ENCODE peak calls at places on chromosomes 3 and 15, in five cellular contexts. H, Z, F, D and Y are unnamed samples.

GRCh38 chr3:57544181-57545125 is at the start of gene DNAH12:
- ATAC-seq in F (peak), Z (no peak), D (no peak), H (no peak), Y (no peak)

GRCh38 chr3:1987983-1988382 is 110.7 kb upstream of the CNTN4 start:
- ATAC-seq in H (no peak), F (peak), Z (no peak), D (no peak), Y (no peak)

GRCh38 chr15:39396979-39397615 is 183.8 kb upstream of the THBS1 start:
- ATAC-seq in Z (no peak), H (no peak), D (no peak), F (peak), Y (no peak)

GRCh38 chr15:77642793-77643430 is 10.2 kb upstream of the LINGO1 start:
- ATAC-seq in Z (no peak), H (peak), F (no peak), D (no peak), Y (no peak)

GRCh38 chr3:60542981-60543380 is 708.3 kb downstream of the FHIT start:
- ATAC-seq in D (no peak), Z (no peak), H (no peak), F (no peak), Y (no peak)

GRCh38 chr3:174191895-174192294 is 667.2 kb upstream of the NAALADL2 start:
- ATAC-seq in F (no peak), H (no peak), Z (no peak), D (no peak), Y (no peak)

GRCh38 chr3:22373182-22373581 is 622.2 kb upstream of the ZNF385D start:
- ATAC-seq in F (no peak), H (no peak), D (no peak), Z (no peak), Y (no peak)

GRCh38 chr3:26068890-26069289 is 279.0 kb downstream of the OXSM start:
- ATAC-seq in D (no peak), Z (no peak), F (no peak), H (no peak), Y (no peak)

GRCh38 chr3:50111757-50112156 is 23.0 kb downstream of the RBM5 start:
- ATAC-seq in Z (no peak), F (no peak), H (no peak), D (no peak), Y (no peak)

GRCh38 chr3:107216711-107217110 is 160.5 kb upstream of the CCDC54 start:
- ATAC-seq in D (no peak), Z (no peak), H (peak), F (peak), Y (no peak)

GRCh38 chr3:53845881-53846133 is 412 bp downstream of the CHDH start:
- ATAC-seq in H (no peak), Z (no peak), D (no peak), F (peak), Y (no peak)

GRCh38 chr3:153621988-153622387 is 460.0 kb downstream of the RAP2B start:
- ATAC-seq in Z (peak), H (no peak), D (peak), F (peak), Y (peak)

GRCh38 chr15:78023081-78023665 is 54.3 kb downstream of the TBC1D2B start:
- ATAC-seq in H (no peak), F (no peak), Z (no peak), D (no peak), Y (no peak)

GRCh38 chr3:140816372-140816771 is 125.3 kb upstream of the SLC25A36 start:
- ATAC-seq in Z (no peak), H (no peak), D (no peak), F (no peak), Y (peak)

GRCh38 chr15:66963710-66964109 is 101.7 kb upstream of the SMAD3 start:
- ATAC-seq in F (peak), Z (no peak), D (no peak), H (no peak), Y (no peak)

GRCh38 chr3:65945953-65946352 is 92.8 kb downstream of the MAGI1 start:
- ATAC-seq in H (no peak), D (no peak), F (no peak), Z (no peak), Y (no peak)

GRCh38 chr3:35042210-35042960 is 596.9 kb upstream of the ARPP21 start:
- ATAC-seq in Z (no peak), H (no peak), F (peak), D (no peak), Y (no peak)

GRCh38 chr3:15180042-15180611 is 25.9 kb upstream of the CAPN7 start:
- ATAC-seq in D (peak), H (no peak), Z (peak), F (no peak), Y (peak)

GRCh38 chr15:96354731-96355560 is 24.4 kb downstream of the NR2F2 start:
- ATAC-seq in F (peak), Z (no peak), D (no peak), H (peak), Y (no peak)

GRCh38 chr3:119331661-119332060 is 37.5 kb downstream of the ARHGAP31 start:
- ATAC-seq in D (no peak), F (no peak), H (no peak), Z (no peak), Y (no peak)

GRCh38 chr3:30355622-30356021 is 250.8 kb upstream of the TGFBR2 start:
- ATAC-seq in F (no peak), Z (no peak), D (no peak), H (no peak), Y (peak)

GRCh38 chr15:60477164-60477563 is 1.8 kb downstream of the ICE2 start:
- ATAC-seq in H (no peak), D (no peak), F (no peak), Z (no peak), Y (no peak)

GRCh38 chr15:59099162-59099685 is 5.7 kb upstream of the CCNB2 start:
- ATAC-seq in H (no peak), F (no peak), Z (no peak), D (no peak), Y (no peak)

GRCh38 chr3:72008226-72008996 is 223.5 kb upstream of the PROK2 start:
- ATAC-seq in D (no peak), Z (no peak), H (no peak), F (peak), Y (no peak)

GRCh38 chr3:56001537-56001936 is 466.7 kb downstream of the ERC2 start:
- ATAC-seq in F (no peak), Z (no peak), H (no peak), D (no peak), Y (no peak)

GRCh38 chr3:172513488-172513887 is 9.7 kb downstream of the TNFSF10 start:
- ATAC-seq in H (no peak), F (no peak), D (peak), Z (no peak), Y (no peak)

GRCh38 chr3:55332191-55332590 is 154.9 kb downstream of the WNT5A start:
- ATAC-seq in D (no peak), F (no peak), Z (no peak), H (no peak), Y (no peak)

GRCh38 chr3:40864915-40865314 is 334.4 kb upstream of the CTNNB1 start:
- ATAC-seq in D (no peak), H (no peak), Z (no peak), F (peak), Y (no peak)

GRCh38 chr3:139299261-139300132 is 44.3 kb upstream of the MRPS22 start:
- ATAC-seq in Z (no peak), D (no peak), F (peak), H (no peak), Y (no peak)

GRCh38 chr3:56342475-56342874 is 125.8 kb downstream of the ERC2 start:
- ATAC-seq in H (no peak), Z (no peak), D (no peak), F (no peak), Y (no peak)

GRCh38 chr15:42716626-42717025 is 20.3 kb downstream of the CDAN1 start:
- ATAC-seq in H (no peak), Z (no peak), F (no peak), D (no peak), Y (no peak)

GRCh38 chr3:187738089-187738399 is 7.2 kb downstream of the BCL6 start:
- ATAC-seq in Z (no peak), H (no peak), F (no peak), D (no peak), Y (no peak)

GRCh38 chr15:70509282-70510272 is 253.8 kb downstream of the UACA start:
- ATAC-seq in Z (no peak), F (peak), H (no peak), D (no peak), Y (no peak)

GRCh38 chr3:30618508-30618907 is 12.1 kb downstream of the TGFBR2 start:
- ATAC-seq in Z (no peak), H (no peak), F (no peak), D (peak), Y (no peak)

GRCh38 chr3:8739757-8740508 is 6.3 kb downstream of the CAV3 start:
- ATAC-seq in F (no peak), Z (peak), H (peak), D (no peak), Y (no peak)